ENCODE peak calls at places on chromosomes 4 and X, in six cellular contexts. W is A172, C is pons, N is lower leg skin, J is ovary, K is NAMALWA. G is an unnamed sample.

GRCh38 chr4:8328866-8329559 is 59.5 kb downstream of the HTRA3 start:
- DNase-seq in W (no peak), C (no peak), N (no peak), J (no peak), K (no peak), G (no peak)

GRCh38 chr4:10084651-10085320 is 31.8 kb downstream of the WDR1 start:
- DNase-seq in W (no peak), C (no peak), N (no peak), J (peak), K (no peak), G (no peak)

GRCh38 chrX:3094261-3094660 is 53.0 kb downstream of the ARSF start:
- DNase-seq in W (peak), C (no peak), N (no peak), J (no peak), K (no peak), G (no peak)

GRCh38 chr4:128513664-128514484 is 226.3 kb upstream of the PGRMC2 start:
- DNase-seq in W (no peak), C (no peak), N (no peak), J (no peak), K (peak), G (no peak)

GRCh38 chrX:99469439-99469838 is 940.6 kb downstream of the PCDH19 start:
- DNase-seq in W (no peak), C (no peak), N (no peak), J (no peak), K (no peak), G (no peak)

GRCh38 chr4:153543351-153543750 is 77.2 kb downstream of the TMEM131L start:
- DNase-seq in W (no peak), C (no peak), N (no peak), J (no peak), K (no peak), G (no peak)

GRCh38 chrX:20218809-20219505 is 47.8 kb downstream of the RPS6KA3 start:
- DNase-seq in W (no peak), C (no peak), N (no peak), J (no peak), K (no peak), G (no peak)

GRCh38 chr4:32569844-32570243 is 1849.7 kb downstream of the PCDH7 start:
- DNase-seq in W (no peak), C (peak), N (no peak), J (no peak), K (peak), G (no peak)

GRCh38 chr4:152479428-152480026 is 56.4 kb downstream of the FBXW7 start:
- DNase-seq in W (no peak), C (no peak), N (no peak), J (no peak), K (no peak), G (no peak)

GRCh38 chr4:38902695-38903094 is 35.1 kb downstream of the FAM114A1 start:
- DNase-seq in W (peak), C (peak), N (no peak), J (no peak), K (peak), G (no peak)

GRCh38 chr4:76384052-76384451 is 36.9 kb downstream of the CCDC158 start:
- DNase-seq in W (no peak), C (no peak), N (no peak), J (no peak), K (no peak), G (no peak)

GRCh38 chr4:163535657-163536056 is 41.2 kb downstream of the TMA16 start:
- DNase-seq in W (no peak), C (no peak), N (no peak), J (no peak), K (peak), G (no peak)

GRCh38 chrX:22987452-22987851 is 12.3 kb upstream of the DDX53 start:
- DNase-seq in W (no peak), C (no peak), N (no peak), J (no peak), K (no peak), G (no peak)

GRCh38 chr4:122117743-122118142 is 34.4 kb upstream of the BLTP1 start:
- DNase-seq in W (peak), C (no peak), N (no peak), J (no peak), K (no peak), G (no peak)

G was measured in stimulated activated CD4-positive, alpha-beta T cell treated with anti-CD3 and anti-CD28 coated beads, Interleukin-2, amount 100 ng/mL, for 4 hours.